ENCODE peak calls at places on chromosomes 4 and X, in nine cellular contexts. W, Q, P, J, V, S, F, X and U are unnamed samples.

GRCh38 chr4:89254847-89255246 is 52.8 kb downstream of the GPRIN3 start:
- DNase-seq in W (no peak), Q (no peak), P (no peak), J (no peak), V (peak), S (peak), F (peak), X (peak), U (no peak)

GRCh38 chr4:45063701-45064100 is 337.3 kb upstream of the GNPDA2 start:
- DNase-seq in W (no peak), Q (no peak), P (no peak), J (no peak), V (no peak), S (peak), F (no peak), X (no peak), U (no peak)

GRCh38 chr4:140581078-140581477 is 12.3 kb upstream of the UCP1 start:
- DNase-seq in W (no peak), Q (no peak), P (no peak), J (no peak), V (peak), S (no peak), F (peak), X (no peak), U (no peak)

GRCh38 chr4:125741825-125742452 is 427.2 kb downstream of the FAT4 start:
- DNase-seq in W (no peak), Q (no peak), P (no peak), J (no peak), V (peak), S (no peak), F (peak), X (no peak), U (peak)

GRCh38 chr4:171954650-171955049 is 141.4 kb downstream of the GALNTL6 start:
- DNase-seq in W (no peak), Q (no peak), P (no peak), J (no peak), V (peak), S (peak), F (no peak), X (no peak), U (no peak)

GRCh38 chrX:153657161-153657560 is 10.2 kb downstream of the DUSP9 start:
- DNase-seq in W (no peak), Q (no peak), P (no peak), J (no peak), V (no peak), S (no peak), F (no peak), X (no peak), U (no peak)

GRCh38 chrX:110462957-110463356 is 104.3 kb downstream of the RTL9 start:
- DNase-seq in W (no peak), Q (no peak), P (no peak), J (no peak), V (no peak), S (no peak), F (no peak), X (no peak), U (no peak)

GRCh38 chr4:69308634-69309033 is 28.4 kb downstream of the UGT2B28 start:
- DNase-seq in W (no peak), Q (no peak), P (no peak), J (no peak), V (peak), S (no peak), F (no peak), X (no peak), U (no peak)

GRCh38 chr4:83569967-83570366 is 34.1 kb downstream of the GPAT3 start:
- DNase-seq in W (no peak), Q (no peak), P (no peak), J (no peak), V (peak), S (no peak), F (no peak), X (no peak), U (no peak)

GRCh38 chr4:7823416-7823824 is 116.2 kb downstream of the AFAP1 start:
- DNase-seq in W (no peak), Q (no peak), P (no peak), J (no peak), V (no peak), S (no peak), F (peak), X (peak), U (no peak)

GRCh38 chrX:41148553-41148952 is 63.3 kb downstream of the USP9X start:
- DNase-seq in W (no peak), Q (no peak), P (no peak), J (no peak), V (no peak), S (no peak), F (peak), X (no peak), U (peak)

GRCh38 chr4:136934601-136935000 is 597.7 kb downstream of the PCDH18 start:
- DNase-seq in W (no peak), Q (no peak), P (no peak), J (no peak), V (no peak), S (no peak), F (peak), X (no peak), U (no peak)

GRCh38 chr4:77193046-77193445 is 36.0 kb downstream of the CCNG2 start:
- DNase-seq in W (no peak), Q (no peak), P (no peak), J (no peak), V (no peak), S (no peak), F (no peak), X (no peak), U (no peak)

GRCh38 chr4:130479020-130479419 is 1383.1 kb downstream of the C4orf33 start:
- DNase-seq in W (no peak), Q (no peak), P (no peak), J (no peak), V (no peak), S (no peak), F (peak), X (no peak), U (no peak)
- H3K4me3 ChIP-seq in W (no peak), Q (no peak), P (no peak), J (no peak), V (no peak), S (no peak), F (no peak), X (no peak), U (no peak)

GRCh38 chr4:75726577-75726976 is 2.2 kb downstream of the USO1 start:
- DNase-seq in W (no peak), Q (no peak), P (no peak), J (no peak), V (no peak), S (no peak), F (peak), X (no peak), U (no peak)

GRCh38 chr4:75723802-75724065 is 643 bp upstream of the USO1 start:
- DNase-seq in W (no peak), Q (no peak), P (no peak), J (no peak), V (no peak), S (no peak), F (no peak), X (no peak), U (no peak)

GRCh38 chr4:75723117-75723801 is 1.1 kb upstream of the USO1 start:
- DNase-seq in W (no peak), Q (peak), P (no peak), J (no peak), V (peak), S (no peak), F (peak), X (no peak), U (no peak)

GRCh38 chr4:75724066-75724866 is at the start of gene USO1:
- DNase-seq in W (peak), Q (peak), P (peak), J (peak), V (peak), S (peak), F (peak), X (peak), U (peak)

GRCh38 chr4:75724867-75725724 is 719 bp downstream of the USO1 start:
- DNase-seq in W (no peak), Q (peak), P (peak), J (no peak), V (peak), S (peak), F (peak), X (peak), U (peak)
- TF ChIP-seq CTCF in W (no peak), Q (no peak), P (no peak), J (no peak), V (no peak), S (no peak), F (no peak), X (no peak), U (no peak)

DNA sequence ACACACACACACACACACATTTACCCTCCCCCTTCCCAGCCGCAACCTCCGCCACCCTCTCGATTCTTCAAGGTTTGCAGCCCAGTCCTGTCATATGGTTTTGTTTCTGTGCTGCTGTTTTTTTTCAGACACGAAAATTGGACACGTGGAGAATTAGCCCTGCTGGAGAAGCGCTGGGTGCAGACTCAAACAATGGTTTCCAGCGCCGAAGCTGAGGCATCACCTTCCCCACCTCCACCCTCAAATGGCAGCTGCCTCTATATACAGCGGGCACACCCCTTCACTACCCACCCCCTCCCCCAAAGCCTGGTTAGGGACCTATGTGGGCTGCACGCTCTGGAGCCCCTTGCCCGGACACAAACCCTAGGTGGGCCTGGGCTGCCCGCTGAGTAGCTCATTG is 87.9 kb downstream of the BCOR start:
- DNase-seq in W (no peak), Q (no peak), P (no peak), J (no peak), V (no peak), S (no peak), F (no peak), X (peak), U (no peak)
- H3K4me3 ChIP-seq in W (no peak), Q (no peak), P (no peak), J (no peak), V (no peak), S (no peak), F (no peak), X (peak), U (no peak)

GRCh38 chr4:163755013-163755412 is 260.5 kb downstream of the TMA16 start:
- DNase-seq in W (peak), Q (no peak), P (no peak), J (peak), V (peak), S (no peak), F (peak), X (peak), U (peak)
- TF ChIP-seq CTCF in W (peak), Q (peak), P (no peak), J (peak), V (peak), S (no peak), F (peak), X (peak), U (peak)

DNA sequence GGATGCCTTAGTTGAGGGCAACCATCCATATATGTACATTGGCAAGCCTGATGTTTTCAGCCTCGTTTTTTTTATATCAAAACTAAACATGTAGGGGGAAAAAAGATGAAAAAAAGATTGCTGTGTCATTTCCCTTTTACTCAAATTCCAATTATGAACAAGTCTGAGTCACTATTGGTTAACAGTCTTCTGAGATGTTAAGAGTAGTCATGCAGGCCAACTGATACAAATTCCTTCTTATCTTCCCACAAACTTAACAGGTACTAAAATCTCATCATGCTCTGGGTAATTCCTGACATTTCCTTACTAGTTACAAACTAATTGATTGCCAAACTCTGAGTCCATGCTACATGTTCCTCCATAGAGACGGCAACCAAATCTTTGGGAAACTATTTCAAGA is 222.1 kb downstream of the FRMPD4 start:
- DNase-seq in W (peak), Q (no peak), P (no peak), J (no peak), V (no peak), S (no peak), F (peak), X (no peak), U (peak)
- H3K4me3 ChIP-seq in W (no peak), Q (no peak), P (no peak), J (no peak), V (no peak), S (no peak), F (no peak), X (no peak), U (no peak)